ENCODE peak calls at places on chromosomes 7 and 10, in six cellular contexts. One of them, this sample, is unnamed.
A peak's percentile ranks its signal among the peaks of the same experiment; 100 is the strongest.

GRCh38 chr10:102401735-102402511 is 6.4 kb downstream of the NFKB2 start:
- DNase-seq in mesenchymal stem cell: peak; percentile 50
- DNase-seq in IMR-90: peak; percentile 50
- DNase-seq in neuronal stem cell: no peak
- DNase-seq in H9: peak; percentile 68
- DNase-seq in H1: no peak
- DNase-seq in this sample: peak; percentile 96

GRCh38 chr7:28293529-28293835 is 112.9 kb upstream of the JAZF1 start:
- DNase-seq in mesenchymal stem cell: no peak
- DNase-seq in IMR-90: no peak
- DNase-seq in neuronal stem cell: no peak
- DNase-seq in H9: no peak
- DNase-seq in H1: no peak
- DNase-seq in this sample: no peak

GRCh38 chr10:98340261-98340675 is 72.3 kb upstream of the LOXL4 start:
- DNase-seq in mesenchymal stem cell: no peak
- DNase-seq in IMR-90: peak; percentile 49
- DNase-seq in neuronal stem cell: no peak
- DNase-seq in H9: no peak
- DNase-seq in H1: no peak
- DNase-seq in this sample: no peak

GRCh38 chr10:27783660-27784059 is 38.0 kb upstream of the MKX start:
- DNase-seq in mesenchymal stem cell: peak; percentile 53
- DNase-seq in IMR-90: peak; percentile 62
- DNase-seq in neuronal stem cell: peak; percentile 36
- DNase-seq in H9: peak; percentile 66
- DNase-seq in H1: peak; percentile 19
- DNase-seq in this sample: peak; percentile 69

GRCh38 chr7:40471891-40472290 is 337.1 kb downstream of the SUGCT start:
- DNase-seq in mesenchymal stem cell: no peak
- DNase-seq in IMR-90: no peak
- DNase-seq in neuronal stem cell: no peak
- DNase-seq in H9: no peak
- DNase-seq in H1: no peak
- DNase-seq in this sample: no peak

GRCh38 chr10:128149267-128149666 is 23.0 kb upstream of the MKI67 start:
- DNase-seq in mesenchymal stem cell: no peak
- DNase-seq in IMR-90: no peak
- DNase-seq in neuronal stem cell: no peak
- DNase-seq in H9: no peak
- DNase-seq in H1: no peak
- DNase-seq in this sample: no peak

GRCh38 chr10:25072786-25073185 is 56.4 kb downstream of the THNSL1 start:
- DNase-seq in mesenchymal stem cell: no peak
- DNase-seq in IMR-90: no peak
- DNase-seq in neuronal stem cell: no peak
- DNase-seq in H9: no peak
- DNase-seq in H1: no peak
- DNase-seq in this sample: no peak

GRCh38 chr7:43750016-43750887 is 8.2 kb upstream of the BLVRA start:
- DNase-seq in mesenchymal stem cell: no peak
- DNase-seq in IMR-90: peak; percentile 65
- DNase-seq in neuronal stem cell: no peak
- DNase-seq in H9: peak; percentile 53
- DNase-seq in H1: no peak
- DNase-seq in this sample: no peak

GRCh38 chr10:64726466-64726865 is 1205.3 kb downstream of the REEP3 start:
- DNase-seq in mesenchymal stem cell: no peak
- DNase-seq in IMR-90: no peak
- DNase-seq in neuronal stem cell: no peak
- DNase-seq in H9: no peak
- DNase-seq in H1: no peak
- DNase-seq in this sample: no peak

GRCh38 chr10:116469437-116469836 is 41.8 kb downstream of the PNLIPRP3 start:
- DNase-seq in mesenchymal stem cell: peak; percentile 19
- DNase-seq in IMR-90: peak; percentile 13
- DNase-seq in neuronal stem cell: no peak
- DNase-seq in H9: no peak
- DNase-seq in H1: no peak
- DNase-seq in this sample: peak; percentile 33

GRCh38 chr7:148609045-148609725 is 18.6 kb downstream of the C7orf33 start:
- DNase-seq in mesenchymal stem cell: no peak
- DNase-seq in IMR-90: peak; percentile 15
- DNase-seq in neuronal stem cell: no peak
- DNase-seq in H9: no peak
- DNase-seq in H1: no peak
- DNase-seq in this sample: no peak

GRCh38 chr7:71843677-71844076 is 568.5 kb downstream of the CALN1 start:
- DNase-seq in mesenchymal stem cell: no peak
- DNase-seq in IMR-90: no peak
- DNase-seq in neuronal stem cell: no peak
- DNase-seq in H9: no peak
- DNase-seq in H1: no peak
- DNase-seq in this sample: no peak

GRCh38 chr10:47364366-47364765 is 16.2 kb downstream of the RBP3 start:
- DNase-seq in mesenchymal stem cell: no peak
- DNase-seq in IMR-90: no peak
- DNase-seq in neuronal stem cell: no peak
- DNase-seq in H9: no peak
- DNase-seq in H1: no peak
- DNase-seq in this sample: no peak

GRCh38 chr10:17206210-17206709 is 4.8 kb upstream of the TRDMT1 start:
- DNase-seq in mesenchymal stem cell: peak; percentile 92
- DNase-seq in IMR-90: peak; percentile 93
- DNase-seq in neuronal stem cell: no peak
- DNase-seq in H9: no peak
- DNase-seq in H1: no peak
- DNase-seq in this sample: peak; percentile 40

GRCh38 chr7:150398108-150398964 is 19.2 kb downstream of the ZNF775 start:
- DNase-seq in mesenchymal stem cell: no peak
- DNase-seq in IMR-90: no peak
- DNase-seq in neuronal stem cell: no peak
- DNase-seq in H9: no peak
- DNase-seq in H1: no peak
- DNase-seq in this sample: no peak

GRCh38 chr7:121313793-121314676 is 14.8 kb upstream of the WNT16 start:
- DNase-seq in mesenchymal stem cell: no peak
- DNase-seq in IMR-90: no peak
- DNase-seq in neuronal stem cell: no peak
- DNase-seq in H9: no peak
- DNase-seq in H1: no peak
- DNase-seq in this sample: no peak

GRCh38 chr7:118158766-118159165 is 25.2 kb upstream of the LSM8 start:
- DNase-seq in mesenchymal stem cell: no peak
- DNase-seq in IMR-90: no peak
- DNase-seq in neuronal stem cell: peak; percentile 24
- DNase-seq in H9: no peak
- DNase-seq in H1: no peak
- DNase-seq in this sample: no peak

GRCh38 chr10:553233-553632 is 136.2 kb downstream of the DIP2C start:
- DNase-seq in mesenchymal stem cell: no peak
- DNase-seq in IMR-90: no peak
- DNase-seq in neuronal stem cell: no peak
- DNase-seq in H9: no peak
- DNase-seq in H1: no peak
- DNase-seq in this sample: no peak

GRCh38 chr7:137081276-137081675 is 212.8 kb downstream of the CHRM2 start:
- DNase-seq in mesenchymal stem cell: no peak
- DNase-seq in IMR-90: peak; percentile 76
- DNase-seq in neuronal stem cell: no peak
- DNase-seq in H9: no peak
- DNase-seq in H1: no peak
- DNase-seq in this sample: no peak

GRCh38 chr10:97731346-97732051 is 5.4 kb upstream of the ZFYVE27 start:
- DNase-seq in mesenchymal stem cell: peak; percentile 79
- DNase-seq in IMR-90: peak; percentile 76
- DNase-seq in neuronal stem cell: peak; percentile 67
- DNase-seq in H9: peak; percentile 69
- DNase-seq in H1: no peak
- DNase-seq in this sample: peak; percentile 64

GRCh38 chr10:112330154-112330553 is 43.8 kb upstream of the ACSL5 start:
- DNase-seq in mesenchymal stem cell: no peak
- DNase-seq in IMR-90: no peak
- DNase-seq in neuronal stem cell: no peak
- DNase-seq in H9: no peak
- DNase-seq in H1: no peak
- DNase-seq in this sample: no peak

GRCh38 chr10:115157357-115157756 is 64.2 kb downstream of the ATRNL1 start:
- DNase-seq in mesenchymal stem cell: no peak
- DNase-seq in IMR-90: no peak
- DNase-seq in neuronal stem cell: no peak
- DNase-seq in H9: no peak
- DNase-seq in H1: no peak
- DNase-seq in this sample: no peak

GRCh38 chr10:61548371-61548770 is 95.2 kb upstream of the TMEM26 start:
- DNase-seq in mesenchymal stem cell: no peak
- DNase-seq in IMR-90: no peak
- DNase-seq in neuronal stem cell: no peak
- DNase-seq in H9: no peak
- DNase-seq in H1: no peak
- DNase-seq in this sample: no peak

GRCh38 chr7:94525917-94526316 is 16.3 kb downstream of the CASD1 start:
- DNase-seq in mesenchymal stem cell: peak; percentile 12
- DNase-seq in IMR-90: no peak
- DNase-seq in neuronal stem cell: no peak
- DNase-seq in H9: no peak
- DNase-seq in H1: no peak
- DNase-seq in this sample: no peak
- H3K4ac ChIP-seq in mesenchymal stem cell: no peak overlapping the region
- H3K4ac ChIP-seq in IMR-90: no peak overlapping the region
- H3K4ac ChIP-seq in neuronal stem cell: no peak overlapping the region
- H3K4ac ChIP-seq in H9: no peak overlapping the region
- H3K4ac ChIP-seq in H1: no peak overlapping the region
- H3K4ac ChIP-seq in this sample: no peak overlapping the region

DNA sequence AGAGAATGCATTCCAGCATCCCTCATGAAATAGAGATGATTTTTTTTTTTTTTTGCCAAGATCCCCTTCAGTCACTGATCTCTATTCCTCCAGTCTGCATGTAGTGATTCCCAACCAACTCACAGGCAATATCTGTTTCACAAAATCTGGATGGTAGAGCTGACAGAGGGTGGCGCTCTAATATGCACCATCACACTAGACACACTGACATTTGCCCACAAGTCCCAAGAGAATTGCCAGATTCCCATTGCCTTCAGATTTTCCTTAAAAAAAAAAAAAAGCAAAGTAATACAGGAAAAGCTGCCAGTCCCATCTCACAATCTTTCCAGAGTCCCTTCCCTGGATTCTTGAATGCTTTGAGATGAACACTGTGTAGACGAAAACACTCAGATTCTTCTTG is 301.0 kb downstream of the SORCS1 start:
- DNase-seq in mesenchymal stem cell: no peak
- DNase-seq in IMR-90: no peak
- DNase-seq in neuronal stem cell: peak; percentile 1
- DNase-seq in H9: no peak
- DNase-seq in H1: no peak
- DNase-seq in this sample: no peak
- H2AFZ ChIP-seq in mesenchymal stem cell: no peak overlapping the region
- H2AFZ ChIP-seq in IMR-90: no peak overlapping the region
- H2AFZ ChIP-seq in neuronal stem cell: no peak overlapping the region
- H2AFZ ChIP-seq in H9: no peak overlapping the region
- H2AFZ ChIP-seq in H1: no peak overlapping the region
- H2AFZ ChIP-seq in this sample: no peak overlapping the region

DNA sequence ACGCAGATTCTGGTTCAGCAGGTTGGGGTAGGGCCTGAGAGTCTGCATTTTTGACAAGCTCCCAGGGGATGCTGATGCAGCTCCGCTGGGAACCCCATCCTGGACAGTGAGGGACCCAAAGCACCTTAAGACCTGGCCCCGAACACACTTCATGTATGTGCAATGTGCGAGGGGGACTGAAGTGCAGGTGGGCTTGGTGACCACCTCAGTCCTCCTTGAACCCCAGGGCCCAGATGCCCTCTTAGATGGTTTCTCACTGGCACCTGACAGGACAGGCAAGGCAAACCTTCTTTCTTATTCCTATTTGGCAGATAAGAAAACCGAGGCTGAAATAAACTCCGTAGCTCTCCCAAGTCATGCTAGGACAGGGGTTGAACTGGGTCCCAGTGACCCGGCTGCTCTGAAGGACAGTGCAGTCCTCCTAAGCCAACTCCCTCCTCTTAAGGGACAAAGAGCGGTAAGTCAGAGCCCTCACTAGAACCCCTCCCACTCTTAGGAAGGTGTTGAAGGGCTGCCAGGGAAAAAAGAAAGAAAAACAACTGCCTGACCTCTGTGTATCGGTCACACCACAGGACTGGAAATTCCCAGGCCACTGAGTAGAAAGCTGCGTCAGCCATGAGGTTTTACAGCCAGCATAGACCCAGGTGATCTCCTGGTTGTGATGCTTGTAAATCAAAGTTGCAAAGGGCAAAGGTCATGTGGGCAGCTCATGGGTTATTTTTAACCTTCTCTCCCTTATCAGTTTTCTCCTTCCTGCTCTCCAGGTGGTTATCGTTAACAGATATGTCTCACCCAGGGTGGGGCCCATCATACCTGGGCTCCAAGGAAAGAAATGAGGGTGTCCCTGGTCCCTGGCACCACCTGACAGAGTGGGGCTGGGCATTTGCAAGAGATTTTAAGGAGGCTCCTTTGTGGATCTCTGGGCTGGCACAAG is 90.9 kb upstream of the SMNDC1 start:
- DNase-seq in mesenchymal stem cell: peak; percentile 96
- DNase-seq in IMR-90: peak; percentile 99
- DNase-seq in neuronal stem cell: no peak
- DNase-seq in H9: no peak
- DNase-seq in H1: no peak
- DNase-seq in this sample: peak; percentile 81
- H3K4ac ChIP-seq in mesenchymal stem cell: peak overlapping the region; percentile 43
- H3K4ac ChIP-seq in IMR-90: peak overlapping the region; percentile 67
- H3K4ac ChIP-seq in neuronal stem cell: no peak overlapping the region
- H3K4ac ChIP-seq in H9: no peak overlapping the region
- H3K4ac ChIP-seq in H1: no peak overlapping the region
- H3K4ac ChIP-seq in this sample: no peak overlapping the region

DNA sequence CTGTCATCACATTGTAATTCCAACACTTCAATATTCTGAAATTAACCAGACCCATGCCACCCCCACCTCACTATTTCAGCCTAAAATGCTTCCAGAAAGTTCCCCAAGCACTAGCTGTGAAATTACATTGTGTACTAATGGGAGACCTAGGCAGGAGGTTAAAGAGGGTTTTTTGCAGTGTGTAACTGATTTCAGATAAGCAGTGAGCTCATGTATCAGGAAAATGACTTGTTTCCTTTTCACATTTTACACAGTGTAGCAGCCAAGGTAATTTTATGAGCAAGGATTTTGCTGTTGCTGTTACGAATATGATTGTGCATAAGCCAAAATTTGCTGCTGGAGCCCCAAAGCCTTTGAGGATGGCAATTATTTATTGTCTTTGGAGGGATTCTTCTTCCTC is 129.0 kb downstream of the INHBA start:
- DNase-seq in mesenchymal stem cell: no peak
- DNase-seq in IMR-90: peak; percentile 23
- DNase-seq in neuronal stem cell: no peak
- DNase-seq in H9: no peak
- DNase-seq in H1: no peak
- DNase-seq in this sample: no peak
- H2AFZ ChIP-seq in mesenchymal stem cell: no peak overlapping the region
- H2AFZ ChIP-seq in IMR-90: no peak overlapping the region
- H2AFZ ChIP-seq in neuronal stem cell: no peak overlapping the region
- H2AFZ ChIP-seq in H9: no peak overlapping the region
- H2AFZ ChIP-seq in H1: no peak overlapping the region
- H2AFZ ChIP-seq in this sample: no peak overlapping the region

This sample was measured in trophoblast cell.